ENCODE peak calls at places on chromosomes 7 and 10, in seven cellular contexts. Q is CD4-positive, alpha-beta T cell; G is A549; V is cardiac muscle cell; B is upper lobe of right lung; J is psoas muscle; N is SK-N-SH. E is an unnamed sample.
A peak's percentile ranks its signal among the peaks of the same experiment; 100 is the strongest.

GRCh38 chr10:34001087-34001580 is 666.7 kb upstream of the NRP1 start:
- DNase-seq in Q (no peak), G (no peak), V (no peak), B (no peak), J (no peak), N (peak; percentile 38), E (no peak)

GRCh38 chr7:353746-354325 is 63.9 kb downstream of the FOXL3 start:
- DNase-seq in Q (no peak), G (no peak), V (no peak), B (no peak), J (peak; percentile 87), N (no peak), E (peak; percentile 48)

GRCh38 chr7:107152011-107152410 is 16.8 kb upstream of the HBP1 start:
- DNase-seq in Q (no peak), G (peak; percentile 19), V (peak; percentile 28), B (no peak), J (no peak), N (no peak), E (peak; percentile 17)

GRCh38 chr10:73110345-73110849 is at the start of gene NUDT13:
- DNase-seq in Q (peak; percentile 43), G (peak; percentile 84), V (peak; percentile 87), B (no peak), J (peak; percentile 69), N (peak; percentile 79), E (peak; percentile 63)

GRCh38 chr7:26291699-26292538 is at the start of gene SNX10:
- DNase-seq in Q (peak; percentile 74), G (peak; percentile 63), V (peak; percentile 34), B (peak; percentile 81), J (peak; percentile 55), N (peak; percentile 85), E (peak; percentile 41)

GRCh38 chr10:124705021-124705740 is 39.0 kb downstream of the FAM53B start:
- DNase-seq in Q (no peak), G (no peak), V (no peak), B (no peak), J (peak; percentile 79), N (no peak), E (no peak)

GRCh38 chr10:43287056-43288007 is 20.5 kb upstream of the RASGEF1A start:
- DNase-seq in Q (peak; percentile 57), G (peak; percentile 68), V (peak; percentile 24), B (peak; percentile 82), J (no peak), N (no peak), E (peak; percentile 79)

GRCh38 chr10:84701321-84701720 is 372.9 kb downstream of the CCSER2 start:
- DNase-seq in Q (no peak), G (no peak), V (no peak), B (no peak), J (no peak), N (no peak), E (no peak)

GRCh38 chr7:124192885-124193284 is 160.0 kb upstream of the TMEM229A start:
- DNase-seq in Q (no peak), G (no peak), V (no peak), B (no peak), J (no peak), N (no peak), E (no peak)

GRCh38 chr10:72086466-72087391 is 1.6 kb downstream of the SPOCK2 start:
- DNase-seq in Q (peak; percentile 86), G (no peak), V (no peak), B (peak; percentile 80), J (peak; percentile 67), N (no peak), E (no peak)

GRCh38 chr7:134589491-134589941 is 40.6 kb downstream of the AKR1B15 start:
- DNase-seq in Q (no peak), G (no peak), V (no peak), B (no peak), J (no peak), N (no peak), E (no peak)

GRCh38 chr7:124155400-124156022 is 122.6 kb upstream of the TMEM229A start:
- DNase-seq in Q (no peak), G (peak; percentile 29), V (peak; percentile 46), B (no peak), J (no peak), N (peak; percentile 23), E (peak; percentile 21)

GRCh38 chr7:23598321-23598720 is 1.1 kb downstream of the CCDC126 start:
- DNase-seq in Q (no peak), G (no peak), V (no peak), B (no peak), J (no peak), N (no peak), E (peak; percentile 28)

GRCh38 chr7:16318989-16319915 is 102.1 kb downstream of the CRPPA start:
- DNase-seq in Q (no peak), G (peak; percentile 37), V (peak; percentile 51), B (no peak), J (no peak), N (no peak), E (peak; percentile 74)

GRCh38 chr10:89398003-89398749 is 5.8 kb downstream of the IFIT1 start:
- DNase-seq in Q (no peak), G (peak; percentile 15), V (peak; percentile 64), B (no peak), J (no peak), N (no peak), E (no peak)

DNA sequence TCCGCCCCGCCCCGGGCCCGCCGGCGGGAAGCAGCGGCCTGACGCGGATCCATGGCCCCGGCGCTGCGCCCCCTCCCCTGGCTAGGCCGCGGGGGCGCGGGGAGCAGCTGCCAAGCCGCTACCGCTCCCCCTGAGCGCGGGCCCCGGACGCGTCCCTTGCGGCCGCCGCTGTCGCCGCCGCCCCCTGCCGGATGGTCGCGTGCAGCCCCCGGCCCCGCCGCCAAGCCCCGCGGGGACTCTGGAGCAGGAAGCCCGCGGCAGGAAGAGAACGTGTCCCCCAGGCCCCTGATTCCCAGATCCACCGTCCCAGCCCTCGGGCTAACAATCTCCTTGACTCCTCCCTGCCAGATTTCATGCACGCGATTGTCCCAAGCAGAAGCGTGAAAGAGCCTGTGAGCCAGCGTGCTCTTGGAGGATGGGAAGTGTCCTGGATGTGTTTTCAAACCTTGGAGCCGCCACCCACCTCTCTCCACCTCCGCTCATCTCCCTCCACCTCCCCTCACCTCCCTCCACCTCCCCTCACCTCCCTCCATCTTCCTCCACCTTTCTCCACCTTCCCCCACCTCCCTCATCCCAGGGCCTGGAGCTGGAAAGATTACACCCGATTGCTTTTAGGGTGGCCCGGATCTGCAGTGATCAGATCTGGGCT is 419 bp upstream of the PRTFDC1 start:
- DNase-seq in Q (peak; percentile 68), G (peak; percentile 44), V (peak; percentile 81), B (peak; percentile 72), J (peak; percentile 63), N (peak; percentile 87), E (peak; percentile 24)
- TF ChIP-seq CTCF in Q (peak; percentile 24), G (peak; percentile 44), V (no peak), B (peak; percentile 36), J (peak; percentile 34), N (peak; percentile 32), E (peak; percentile 30)

GRCh38 chr10:576130-576465 is 113.4 kb downstream of the DIP2C start:
- DNase-seq in Q (no peak), G (no peak), V (peak; percentile 51), B (no peak), J (no peak), N (no peak), E (peak; percentile 7)
- H3K27ac ChIP-seq in Q (no peak overlapping the region), G (no peak overlapping the region), V (no peak overlapping the region), B (no peak overlapping the region), J (no peak overlapping the region), N (no peak overlapping the region), E (no peak overlapping the region)

GRCh38 chr7:75637854-75638606 is 100.7 kb downstream of the HIP1 start:
- DNase-seq in Q (no peak), G (no peak), V (no peak), B (no peak), J (no peak), N (peak; percentile 49), E (no peak)

GRCh38 chr7:75639893-75640600 is 98.7 kb downstream of the HIP1 start:
- DNase-seq in Q (no peak), G (no peak), V (no peak), B (no peak), J (no peak), N (no peak), E (no peak)

GRCh38 chr7:75638607-75639070 is 100.1 kb downstream of the HIP1 start:
- DNase-seq in Q (no peak), G (no peak), V (peak; percentile 59), B (peak; percentile 80), J (peak; percentile 68), N (peak; percentile 92), E (peak; percentile 53)

GRCh38 chr7:75642810-75643486 is 95.8 kb downstream of the HIP1 start:
- DNase-seq in Q (peak; percentile 66), G (peak; percentile 82), V (peak; percentile 83), B (peak; percentile 69), J (no peak), N (peak; percentile 70), E (peak; percentile 33)

GRCh38 chr7:75639071-75639892 is 99.5 kb downstream of the HIP1 start:
- DNase-seq in Q (peak; percentile 47), G (peak; percentile 65), V (peak; percentile 65), B (peak; percentile 80), J (peak; percentile 72), N (peak; percentile 93), E (peak; percentile 61)
- TF ChIP-seq CTCF in Q (no peak), G (no peak), V (no peak), B (no peak), J (no peak), N (no peak), E (no peak)

GRCh38 chr7:28517606-28518005 is 105.3 kb downstream of the CREB5 start:
- DNase-seq in Q (no peak), G (no peak), V (no peak), B (no peak), J (no peak), N (no peak), E (no peak)

GRCh38 chr7:28517206-28517605 is 104.9 kb downstream of the CREB5 start:
- DNase-seq in Q (no peak), G (no peak), V (no peak), B (no peak), J (no peak), N (no peak), E (no peak)

GRCh38 chr7:28520074-28521015 is 108.0 kb downstream of the CREB5 start:
- DNase-seq in Q (no peak), G (no peak), V (no peak), B (no peak), J (no peak), N (no peak), E (no peak)

GRCh38 chr7:28512648-28513435 is 100.5 kb downstream of the CREB5 start:
- DNase-seq in Q (no peak), G (no peak), V (no peak), B (no peak), J (no peak), N (no peak), E (no peak)

DNA sequence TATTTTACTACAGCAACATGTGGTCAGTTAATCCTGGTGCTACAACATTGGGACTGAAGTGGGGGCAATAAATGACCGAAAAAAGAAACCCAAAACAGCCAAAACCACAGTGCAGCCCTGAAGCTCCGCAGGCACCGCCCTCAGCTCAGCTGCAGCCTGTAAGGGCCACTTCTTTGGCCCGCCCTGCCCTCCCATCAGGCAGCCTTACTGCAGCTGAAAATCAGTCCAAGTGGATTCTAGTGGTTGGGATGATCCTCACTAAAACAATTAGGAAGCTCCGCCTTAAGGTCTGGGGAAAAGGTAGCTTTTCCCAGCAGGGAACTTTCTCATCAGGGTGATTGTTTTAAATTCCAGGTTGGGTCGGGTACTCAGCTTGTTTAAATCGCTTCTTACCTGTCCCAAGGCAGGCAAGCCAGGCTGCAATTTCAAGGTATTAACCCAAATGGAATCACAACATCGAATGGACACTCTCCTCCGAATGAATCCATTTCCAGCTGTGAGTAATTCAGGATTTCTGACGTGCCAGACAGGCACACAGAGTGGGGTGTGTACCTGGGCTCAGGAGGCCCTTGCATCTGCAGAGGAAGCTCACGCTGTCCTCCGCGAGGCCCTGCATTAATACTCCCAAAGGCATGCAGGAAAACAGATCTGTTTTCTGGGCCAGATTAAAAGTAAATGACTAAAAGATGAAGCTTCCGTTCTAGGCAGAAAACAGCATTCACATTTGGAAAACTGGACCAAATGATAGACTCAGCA is 104.2 kb downstream of the CREB5 start:
- DNase-seq in Q (no peak), G (no peak), V (no peak), B (no peak), J (no peak), N (no peak), E (no peak)
- H3K27ac ChIP-seq in Q (no peak overlapping the region), G (no peak overlapping the region), V (no peak overlapping the region), B (no peak overlapping the region), J (no peak overlapping the region), N (no peak overlapping the region), E (no peak overlapping the region)

E was measured in RWPE1.